ENCODE peak calls at places on chromosomes 6 and 20, in four cellular contexts. N, T, W and U are unnamed samples.

GRCh38 chr20:37922016-37922415 is 19.1 kb downstream of the VSTM2L start:
- DNase-seq in N (no peak), T (no peak), W (no peak), U (no peak)

GRCh38 chr6:32954983-32955802 is 2.3 kb upstream of the HLA-DMA start:
- DNase-seq in N (no peak), T (peak; percentile 39), W (no peak), U (peak; percentile 41)

GRCh38 chr6:148508401-148509151 is 165.9 kb downstream of the SASH1 start:
- DNase-seq in N (peak; percentile 54), T (peak; percentile 27), W (no peak), U (no peak)

GRCh38 chr6:5684320-5684719 is 322.4 kb downstream of the NRN1 start:
- DNase-seq in N (no peak), T (no peak), W (no peak), U (peak; percentile 53)

GRCh38 chr6:11094411-11094851 is 797 bp downstream of the SMIM13 start:
- DNase-seq in N (peak; percentile 39), T (peak; percentile 64), W (no peak), U (peak; percentile 56)

GRCh38 chr6:113172531-113172966 is 684.6 kb upstream of the MARCKS start:
- DNase-seq in N (no peak), T (no peak), W (no peak), U (no peak)

GRCh38 chr6:75620387-75621304 is 19.0 kb downstream of the SENP6 start:
- DNase-seq in N (no peak), T (no peak), W (no peak), U (no peak)

GRCh38 chr6:73801652-73802268 is 105.8 kb downstream of the CD109 start:
- DNase-seq in N (no peak), T (no peak), W (no peak), U (peak; percentile 2)

GRCh38 chr6:169890049-169890448 is 138.6 kb downstream of the ERMARD start:
- DNase-seq in N (no peak), T (peak; percentile 32), W (no peak), U (no peak)

GRCh38 chr6:111712398-111712797 is 106.7 kb upstream of the TRAF3IP2 start:
- DNase-seq in N (no peak), T (peak; percentile 46), W (no peak), U (no peak)

GRCh38 chr6:44043036-44043478 is 84.2 kb downstream of the MRPL14 start:
- DNase-seq in N (no peak), T (peak; percentile 56), W (no peak), U (peak; percentile 90)

GRCh38 chr6:43089874-43090556 is 13.9 kb downstream of the PTK7 start:
- DNase-seq in N (no peak), T (peak; percentile 37), W (no peak), U (no peak)

GRCh38 chr20:24700166-24700860 is 230.9 kb downstream of the SYNDIG1 start:
- DNase-seq in N (no peak), T (no peak), W (no peak), U (no peak)

GRCh38 chr20:41501376-41501775 is 116.8 kb downstream of the CHD6 start:
- DNase-seq in N (no peak), T (no peak), W (no peak), U (no peak)

GRCh38 chr20:38434310-38434741 is 802 bp downstream of the SNHG17 start:
- DNase-seq in N (peak; percentile 23), T (peak; percentile 45), W (no peak), U (no peak)

GRCh38 chr20:8213831-8214587 is 81.9 kb downstream of the PLCB1 start:
- DNase-seq in N (no peak), T (no peak), W (no peak), U (no peak)

GRCh38 chr6:84581494-84582259 is 182.7 kb downstream of the TBX18 start:
- DNase-seq in N (peak; percentile 26), T (no peak), W (no peak), U (no peak)

GRCh38 chr6:99589290-99589672 is 17.4 kb upstream of the PRDM13 start:
- DNase-seq in N (no peak), T (no peak), W (no peak), U (peak; percentile 5)

GRCh38 chr20:34475979-34476736 is 40.1 kb upstream of the DYNLRB1 start:
- DNase-seq in N (no peak), T (peak; percentile 22), W (no peak), U (peak; percentile 52)

GRCh38 chr6:76072562-76072961 is at the start of gene IMPG1:
- DNase-seq in N (no peak), T (no peak), W (no peak), U (no peak)

GRCh38 chr6:156953478-156954146 is 176.4 kb downstream of the ARID1B start:
- DNase-seq in N (peak; percentile 93), T (peak; percentile 92), W (peak; percentile 42), U (peak; percentile 89)

GRCh38 chr20:17969276-17969883 is 562 bp downstream of the MGME1 start:
- DNase-seq in N (peak; percentile 68), T (peak; percentile 39), W (no peak), U (peak; percentile 51)

GRCh38 chr20:1381753-1382591 is 10.9 kb downstream of the FKBP1A start:
- DNase-seq in N (no peak), T (no peak), W (no peak), U (no peak)
- H3K36me3 ChIP-seq in N (no peaks in the 10 kb centered on the region), T (no peaks in the 10 kb centered on the region), W (peaks cover 2% of the 10 kb centered on the region), U (peaks cover 48% of the 10 kb centered on the region)

DNA sequence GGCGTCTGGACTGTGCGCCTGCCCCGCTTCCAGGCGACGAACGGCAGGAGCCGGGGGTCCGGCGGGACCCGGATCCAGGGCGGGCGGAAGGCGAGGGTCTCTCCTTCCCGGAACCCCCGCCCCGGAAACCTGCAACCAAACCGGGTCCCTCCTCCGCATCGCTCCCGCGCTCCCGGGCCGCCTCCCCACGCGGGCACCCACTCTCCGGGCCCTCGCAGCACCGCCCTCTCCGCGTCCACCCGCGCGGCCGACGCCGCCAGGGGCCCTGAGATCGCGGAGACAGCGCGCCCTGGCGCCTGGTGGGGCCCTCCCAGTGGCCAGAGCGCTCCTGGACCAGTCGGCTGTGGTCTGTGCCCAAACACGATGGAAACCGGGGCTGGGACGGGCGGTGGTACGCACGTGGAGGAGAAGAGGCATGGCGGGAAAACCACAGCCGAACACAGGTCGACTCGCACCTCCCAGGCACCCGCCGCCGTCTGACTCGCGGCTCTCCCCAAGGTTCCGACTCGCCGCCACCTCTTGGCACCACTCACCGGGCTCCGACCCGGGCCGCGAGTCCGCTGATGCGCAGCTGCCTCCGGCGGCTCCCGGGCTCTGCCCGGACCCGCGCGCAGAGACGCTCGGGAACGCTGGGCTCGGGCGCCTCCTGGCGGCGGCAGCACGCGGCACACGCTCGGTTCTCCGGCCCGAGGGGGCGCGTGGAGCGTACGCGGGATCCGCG is 7.9 kb downstream of the NKX2-2 start:
- DNase-seq in N (peak; percentile 86), T (peak; percentile 79), W (peak; percentile 44), U (peak; percentile 57)
- TF ChIP-seq EZH2 in N (no peak), T (peak; percentile 57), W (no peak), U (peak; percentile 30)

GRCh38 chr20:32448306-32449056 is 90.3 kb downstream of the ASXL1 start:
- DNase-seq in N (no peak), T (no peak), W (no peak), U (no peak)

GRCh38 chr20:32449890-32450401 is 91.8 kb downstream of the ASXL1 start:
- DNase-seq in N (no peak), T (no peak), W (no peak), U (no peak)

GRCh38 chr20:32450484-32451061 is 92.4 kb downstream of the ASXL1 start:
- DNase-seq in N (no peak), T (no peak), W (no peak), U (no peak)

GRCh38 chr20:32447136-32448027 is 89.3 kb downstream of the ASXL1 start:
- DNase-seq in N (no peak), T (no peak), W (no peak), U (no peak)

GRCh38 chr20:32449057-32449889 is 91.1 kb downstream of the ASXL1 start:
- DNase-seq in N (no peak), T (no peak), W (no peak), U (no peak)
- H3K36me3 ChIP-seq in N (no peaks in the 10 kb centered on the region), T (peaks cover 5% of the 10 kb centered on the region), W (peaks cover 7% of the 10 kb centered on the region), U (no peaks in the 10 kb centered on the region)

GRCh38 chr20:58839991-58840747 is 10.5 kb downstream of the GNAS-AS1 start:
- DNase-seq in N (no peak), T (no peak), W (no peak), U (no peak)
- TF ChIP-seq EZH2 in N (peak; percentile 54), T (peak; percentile 54), W (no peak), U (no peak)

DNA sequence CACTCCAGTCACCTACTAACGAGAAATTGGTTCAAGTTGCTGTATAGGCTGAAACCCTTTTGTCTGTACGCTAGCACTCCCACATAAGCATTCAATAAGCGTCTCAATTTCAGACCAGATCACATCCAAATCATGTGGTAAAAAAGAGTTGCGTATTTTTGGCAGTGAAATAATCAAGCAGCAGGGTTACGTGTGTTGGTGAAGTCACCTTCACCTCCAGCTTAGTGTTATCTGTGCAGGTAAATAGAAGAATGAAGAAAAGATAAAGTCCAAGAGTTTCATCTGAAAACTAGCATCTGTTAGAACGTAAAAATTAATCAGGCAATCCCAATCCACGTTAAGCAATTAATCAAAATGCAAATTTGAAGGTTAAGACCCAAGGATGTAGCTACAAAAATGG is 11.3 kb downstream of the SSR1 start:
- DNase-seq in N (no peak), T (no peak), W (no peak), U (no peak)
- H3K36me3 ChIP-seq in N (peaks cover 98% of the 10 kb centered on the region), T (no peaks in the 10 kb centered on the region), W (peaks cover 63% of the 10 kb centered on the region), U (peaks cover 69% of the 10 kb centered on the region)

DNA sequence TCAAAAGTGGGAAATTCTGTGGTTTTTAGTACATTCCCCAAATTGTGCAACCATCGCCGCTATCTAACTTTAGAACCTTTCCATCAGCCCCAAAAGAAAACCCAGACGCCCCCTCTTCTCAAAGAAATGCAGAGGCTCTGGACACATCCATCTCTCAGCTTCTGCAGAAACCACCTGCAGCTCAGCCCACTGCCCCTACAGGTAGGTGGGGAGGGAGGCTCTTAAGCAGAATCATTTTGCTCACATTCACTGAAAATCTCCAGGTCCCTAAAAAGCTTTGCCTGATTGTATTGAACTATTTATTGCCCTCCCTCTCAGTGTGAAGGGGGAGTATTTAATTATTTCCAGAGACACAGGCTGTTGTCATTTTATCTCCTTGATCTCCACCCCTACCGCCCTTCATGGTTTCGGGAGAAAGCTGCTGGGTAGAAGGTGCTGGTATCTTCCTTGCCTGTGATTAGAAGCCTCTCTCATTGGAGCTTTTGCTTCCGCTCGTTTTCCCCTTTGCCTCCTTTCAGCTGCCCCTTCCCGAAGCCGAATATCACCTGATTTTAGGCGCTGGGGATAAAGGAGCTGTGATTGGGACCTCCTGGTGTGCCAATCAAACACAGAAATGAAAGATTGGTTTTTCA is 68.8 kb upstream of the KCNG1 start:
- DNase-seq in N (no peak), T (no peak), W (no peak), U (no peak)
- TF ChIP-seq EZH2 in N (no peak), T (no peak), W (no peak), U (peak; percentile 72)

GRCh38 chr6:161117329-161117707 is 125.7 kb downstream of the MAP3K4 start:
- DNase-seq in N (no peak), T (no peak), W (no peak), U (no peak)
- H3K36me3 ChIP-seq in N (peaks cover 32% of the 10 kb centered on the region), T (peaks cover 8% of the 10 kb centered on the region), W (peaks cover 10% of the 10 kb centered on the region), U (peaks cover 24% of the 10 kb centered on the region)